ENCODE peak calls at places on chromosomes 2 and 18, in nine cellular contexts. One of them, this sample, is unnamed.

GRCh38 chr2:76980067-76980466 is 542.1 kb downstream of the LRRTM4 start:
- DNase-seq in K562: no peak
- DNase-seq in sigmoid colon: no peak
- DNase-seq in Panc1: no peak
- DNase-seq in HepG2: no peak
- DNase-seq in H1: no peak
- DNase-seq in prostate gland: no peak
- DNase-seq in HCT116: no peak
- DNase-seq in GM23338: no peak
- DNase-seq in this sample: no peak

GRCh38 chr2:236816197-236817170 is 246.9 kb downstream of the ACKR3 start:
- DNase-seq in K562: no peak
- DNase-seq in sigmoid colon: no peak
- DNase-seq in Panc1: no peak
- DNase-seq in HepG2: no peak
- DNase-seq in H1: no peak
- DNase-seq in prostate gland: no peak
- DNase-seq in HCT116: no peak
- DNase-seq in GM23338: no peak
- DNase-seq in this sample: no peak

GRCh38 chr2:56177420-56178220 is 6.2 kb upstream of the CCDC85A start:
- DNase-seq in K562: no peak
- DNase-seq in sigmoid colon: no peak
- DNase-seq in Panc1: no peak
- DNase-seq in HepG2: no peak
- DNase-seq in H1: no peak
- DNase-seq in prostate gland: no peak
- DNase-seq in HCT116: no peak
- DNase-seq in GM23338: no peak
- DNase-seq in this sample: no peak

GRCh38 chr2:73640946-73641766 is 1.1 kb downstream of the NAT8 start:
- DNase-seq in K562: no peak
- DNase-seq in sigmoid colon: no peak
- DNase-seq in Panc1: no peak
- DNase-seq in HepG2: no peak
- DNase-seq in H1: no peak
- DNase-seq in prostate gland: no peak
- DNase-seq in HCT116: no peak
- DNase-seq in GM23338: no peak
- DNase-seq in this sample: no peak

GRCh38 chr2:42758341-42758740 is 5.6 kb downstream of the OXER1 start:
- DNase-seq in K562: peak; percentile 5
- DNase-seq in sigmoid colon: no peak
- DNase-seq in Panc1: no peak
- DNase-seq in HepG2: no peak
- DNase-seq in H1: no peak
- DNase-seq in prostate gland: no peak
- DNase-seq in HCT116: no peak
- DNase-seq in GM23338: no peak
- DNase-seq in this sample: no peak

GRCh38 chr2:35871672-35872071 is 483.9 kb upstream of the CRIM1 start:
- DNase-seq in K562: no peak
- DNase-seq in sigmoid colon: no peak
- DNase-seq in Panc1: no peak
- DNase-seq in HepG2: peak; percentile 15
- DNase-seq in H1: no peak
- DNase-seq in prostate gland: no peak
- DNase-seq in HCT116: peak; percentile 1
- DNase-seq in GM23338: peak; percentile 41
- DNase-seq in this sample: peak; percentile 4

GRCh38 chr18:13321923-13322322 is 103.4 kb downstream of the LDLRAD4 start:
- DNase-seq in K562: no peak
- DNase-seq in sigmoid colon: no peak
- DNase-seq in Panc1: no peak
- DNase-seq in HepG2: no peak
- DNase-seq in H1: no peak
- DNase-seq in prostate gland: no peak
- DNase-seq in HCT116: no peak
- DNase-seq in GM23338: no peak
- DNase-seq in this sample: no peak

GRCh38 chr2:25252291-25253152 is 84.1 kb upstream of the POMC start:
- DNase-seq in K562: peak; percentile 97
- DNase-seq in sigmoid colon: peak; percentile 81
- DNase-seq in Panc1: no peak
- DNase-seq in HepG2: peak; percentile 82
- DNase-seq in H1: peak; percentile 83
- DNase-seq in prostate gland: peak; percentile 65
- DNase-seq in HCT116: no peak
- DNase-seq in GM23338: peak; percentile 97
- DNase-seq in this sample: peak; percentile 82

GRCh38 chr2:162007447-162008040 is 66.5 kb downstream of the DPP4 start:
- DNase-seq in K562: no peak
- DNase-seq in sigmoid colon: no peak
- DNase-seq in Panc1: no peak
- DNase-seq in HepG2: no peak
- DNase-seq in H1: no peak
- DNase-seq in prostate gland: no peak
- DNase-seq in HCT116: no peak
- DNase-seq in GM23338: no peak
- DNase-seq in this sample: peak; percentile 38

GRCh38 chr2:182715896-182716664 is at the start of gene DNAJC10:
- DNase-seq in K562: peak; percentile 91
- DNase-seq in sigmoid colon: peak; percentile 90
- DNase-seq in Panc1: peak; percentile 28
- DNase-seq in HepG2: peak; percentile 87
- DNase-seq in H1: peak; percentile 70
- DNase-seq in prostate gland: peak; percentile 85
- DNase-seq in HCT116: peak; percentile 46
- DNase-seq in GM23338: peak; percentile 93
- DNase-seq in this sample: peak; percentile 98
- TF ChIP-seq POLR2AphosphoS5 in K562: peak; percentile 67
- TF ChIP-seq POLR2AphosphoS5 in sigmoid colon: peak; percentile 85
- TF ChIP-seq POLR2AphosphoS5 in Panc1: peak; percentile 69
- TF ChIP-seq POLR2AphosphoS5 in HepG2: peak; percentile 83
- TF ChIP-seq POLR2AphosphoS5 in H1: peak; percentile 95
- TF ChIP-seq POLR2AphosphoS5 in prostate gland: peak; percentile 83
- TF ChIP-seq POLR2AphosphoS5 in HCT116: peak; percentile 89
- TF ChIP-seq POLR2AphosphoS5 in GM23338: peak; percentile 100
- TF ChIP-seq POLR2AphosphoS5 in this sample: no peak

DNA sequence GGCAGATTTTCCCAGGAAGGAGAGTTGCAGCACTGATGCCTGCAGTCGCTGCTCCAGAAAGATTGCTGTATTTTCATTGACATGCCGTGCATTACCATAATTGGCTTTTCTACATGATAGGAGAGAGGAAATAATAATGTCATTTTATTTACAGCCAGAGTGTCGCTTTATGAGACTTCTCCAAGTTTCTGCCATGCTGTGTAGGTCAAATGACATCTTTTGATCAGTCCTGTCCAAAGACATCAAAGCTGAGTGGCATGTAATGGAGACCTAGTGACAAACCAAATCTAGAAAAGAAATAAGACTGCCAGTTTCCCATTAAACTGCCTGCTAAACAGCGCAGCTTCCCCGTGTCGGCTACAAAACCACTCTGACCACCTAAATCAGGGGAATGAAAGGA is 57.6 kb downstream of the TSHZ1 start:
- DNase-seq in K562: no peak
- DNase-seq in sigmoid colon: no peak
- DNase-seq in Panc1: no peak
- DNase-seq in HepG2: no peak
- DNase-seq in H1: no peak
- DNase-seq in prostate gland: no peak
- DNase-seq in HCT116: no peak
- DNase-seq in GM23338: no peak
- DNase-seq in this sample: no peak
- TF ChIP-seq POLR2AphosphoS5 in K562: no peak
- TF ChIP-seq POLR2AphosphoS5 in sigmoid colon: no peak
- TF ChIP-seq POLR2AphosphoS5 in Panc1: no peak
- TF ChIP-seq POLR2AphosphoS5 in HepG2: no peak
- TF ChIP-seq POLR2AphosphoS5 in H1: no peak
- TF ChIP-seq POLR2AphosphoS5 in prostate gland: no peak
- TF ChIP-seq POLR2AphosphoS5 in HCT116: no peak
- TF ChIP-seq POLR2AphosphoS5 in GM23338: no peak
- TF ChIP-seq POLR2AphosphoS5 in this sample: no peak

GRCh38 chr18:63158012-63158631 is 161.4 kb downstream of the BCL2 start:
- DNase-seq in K562: no peak
- DNase-seq in sigmoid colon: no peak
- DNase-seq in Panc1: no peak
- DNase-seq in HepG2: no peak
- DNase-seq in H1: no peak
- DNase-seq in prostate gland: no peak
- DNase-seq in HCT116: no peak
- DNase-seq in GM23338: no peak
- DNase-seq in this sample: no peak

GRCh38 chr18:63157293-63158011 is 162.1 kb downstream of the BCL2 start:
- DNase-seq in K562: no peak
- DNase-seq in sigmoid colon: no peak
- DNase-seq in Panc1: no peak
- DNase-seq in HepG2: no peak
- DNase-seq in H1: no peak
- DNase-seq in prostate gland: no peak
- DNase-seq in HCT116: no peak
- DNase-seq in GM23338: no peak
- DNase-seq in this sample: no peak

GRCh38 chr18:63154350-63155152 is 165.0 kb downstream of the BCL2 start:
- DNase-seq in K562: no peak
- DNase-seq in sigmoid colon: no peak
- DNase-seq in Panc1: no peak
- DNase-seq in HepG2: no peak
- DNase-seq in H1: no peak
- DNase-seq in prostate gland: no peak
- DNase-seq in HCT116: no peak
- DNase-seq in GM23338: no peak
- DNase-seq in this sample: no peak

GRCh38 chr18:63155169-63155852 is 164.3 kb downstream of the BCL2 start:
- DNase-seq in K562: peak; percentile 56
- DNase-seq in sigmoid colon: peak; percentile 76
- DNase-seq in Panc1: peak; percentile 41
- DNase-seq in HepG2: peak; percentile 35
- DNase-seq in H1: peak; percentile 50
- DNase-seq in prostate gland: peak; percentile 57
- DNase-seq in HCT116: peak; percentile 62
- DNase-seq in GM23338: peak; percentile 92
- DNase-seq in this sample: peak; percentile 57

DNA sequence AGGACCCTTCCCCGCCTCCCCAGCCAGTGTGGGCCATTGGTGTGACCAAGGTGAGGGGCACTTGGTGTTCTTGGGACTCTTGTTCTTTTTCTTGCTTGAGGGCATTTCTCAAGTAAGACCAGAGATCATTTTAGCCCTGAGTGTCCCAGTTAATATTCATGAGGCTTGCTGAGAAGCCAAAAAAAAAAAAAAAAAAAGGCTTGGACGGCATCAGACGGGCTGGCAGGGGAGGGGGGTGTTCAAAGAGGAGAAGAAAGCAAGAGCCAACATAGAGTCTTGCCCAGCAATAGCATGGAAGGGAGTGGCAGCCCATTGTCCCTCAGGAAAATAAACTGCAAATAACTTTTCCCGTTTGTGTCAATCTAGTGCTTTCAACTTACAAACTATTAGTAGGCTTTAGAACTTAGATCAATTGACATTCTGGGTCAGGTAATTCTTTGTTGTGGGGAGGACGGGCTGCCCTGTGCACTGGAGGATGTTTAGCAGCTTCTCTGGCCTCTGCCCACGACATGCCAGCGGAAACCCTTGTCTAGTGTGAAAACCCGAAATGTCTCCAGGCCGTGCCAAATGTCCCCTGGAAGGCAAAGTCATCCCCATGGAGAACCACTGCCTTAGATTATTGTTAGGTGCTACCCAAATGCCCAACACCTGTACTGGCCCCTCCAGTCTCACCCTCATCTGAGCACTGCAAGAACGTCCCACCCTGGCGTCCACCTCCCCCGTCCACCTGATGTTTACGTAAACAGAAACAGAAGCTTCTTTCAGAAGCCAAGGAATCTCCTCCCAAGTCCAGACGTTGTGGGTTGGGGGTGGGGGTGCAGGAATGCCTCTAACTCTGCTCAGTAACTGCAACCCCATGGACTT is 163.4 kb downstream of the BCL2 start:
- DNase-seq in K562: no peak
- DNase-seq in sigmoid colon: no peak
- DNase-seq in Panc1: no peak
- DNase-seq in HepG2: no peak
- DNase-seq in H1: no peak
- DNase-seq in prostate gland: no peak
- DNase-seq in HCT116: no peak
- DNase-seq in GM23338: no peak
- DNase-seq in this sample: no peak
- TF ChIP-seq POLR2AphosphoS5 in K562: no peak
- TF ChIP-seq POLR2AphosphoS5 in sigmoid colon: no peak
- TF ChIP-seq POLR2AphosphoS5 in Panc1: no peak
- TF ChIP-seq POLR2AphosphoS5 in HepG2: no peak
- TF ChIP-seq POLR2AphosphoS5 in H1: no peak
- TF ChIP-seq POLR2AphosphoS5 in prostate gland: no peak
- TF ChIP-seq POLR2AphosphoS5 in HCT116: no peak
- TF ChIP-seq POLR2AphosphoS5 in GM23338: no peak
- TF ChIP-seq POLR2AphosphoS5 in this sample: no peak

GRCh38 chr2:126425943-126426342 is 230.0 kb upstream of the GYPC start:
- DNase-seq in K562: no peak
- DNase-seq in sigmoid colon: no peak
- DNase-seq in Panc1: no peak
- DNase-seq in HepG2: no peak
- DNase-seq in H1: no peak
- DNase-seq in prostate gland: no peak
- DNase-seq in HCT116: no peak
- DNase-seq in GM23338: no peak
- DNase-seq in this sample: no peak

DNA sequence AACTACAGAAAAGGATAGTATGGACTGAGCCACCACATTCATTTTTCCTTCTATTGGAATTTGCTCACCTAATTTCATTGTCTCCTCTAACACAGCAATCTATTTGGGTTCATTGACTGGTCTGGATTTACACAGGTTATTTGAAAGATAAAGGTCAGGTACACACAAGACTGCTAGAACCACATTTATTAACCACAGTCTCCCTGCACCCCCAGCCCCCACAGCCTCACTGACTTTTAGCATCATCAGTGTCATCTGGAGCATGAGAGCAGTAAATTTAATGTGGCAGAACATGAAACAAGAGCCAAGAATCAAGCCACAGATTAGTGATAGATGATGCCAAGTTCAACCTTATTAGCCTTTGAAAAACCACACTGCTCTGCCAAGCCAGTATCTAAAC is 226.8 kb upstream of the GYPC start:
- DNase-seq in K562: no peak
- DNase-seq in sigmoid colon: no peak
- DNase-seq in Panc1: no peak
- DNase-seq in HepG2: no peak
- DNase-seq in H1: no peak
- DNase-seq in prostate gland: no peak
- DNase-seq in HCT116: no peak
- DNase-seq in GM23338: no peak
- DNase-seq in this sample: no peak
- TF ChIP-seq POLR2AphosphoS5 in K562: no peak
- TF ChIP-seq POLR2AphosphoS5 in sigmoid colon: no peak
- TF ChIP-seq POLR2AphosphoS5 in Panc1: no peak
- TF ChIP-seq POLR2AphosphoS5 in HepG2: no peak
- TF ChIP-seq POLR2AphosphoS5 in H1: no peak
- TF ChIP-seq POLR2AphosphoS5 in prostate gland: no peak
- TF ChIP-seq POLR2AphosphoS5 in HCT116: no peak
- TF ChIP-seq POLR2AphosphoS5 in GM23338: no peak
- TF ChIP-seq POLR2AphosphoS5 in this sample: no peak